ENCODE peak calls at places on chromosomes 11 and 22, in seven cellular contexts. One of them, this sample, is unnamed.

GRCh38 chr11:36187618-36188017 is 101.6 kb downstream of the COMMD9 start:
- DNase-seq in colonic mucosa: no peak
- DNase-seq in left ventricle myocardium inferior: no peak
- DNase-seq in AG04450: no peak
- DNase-seq in HepG2: no peak
- DNase-seq in foreskin fibroblast: no peak
- DNase-seq in kidney epithelial cell: no peak
- DNase-seq in this sample: no peak

GRCh38 chr22:29720824-29721323 is 1.1 kb downstream of the CABP7 start:
- DNase-seq in colonic mucosa: no peak
- DNase-seq in left ventricle myocardium inferior: no peak
- DNase-seq in AG04450: no peak
- DNase-seq in HepG2: no peak
- DNase-seq in foreskin fibroblast: no peak
- DNase-seq in kidney epithelial cell: no peak
- DNase-seq in this sample: no peak

GRCh38 chr11:1290052-1291040 is 19.1 kb downstream of the TOLLIP start:
- DNase-seq in colonic mucosa: no peak
- DNase-seq in left ventricle myocardium inferior: no peak
- DNase-seq in AG04450: no peak
- DNase-seq in HepG2: no peak
- DNase-seq in foreskin fibroblast: no peak
- DNase-seq in kidney epithelial cell: no peak
- DNase-seq in this sample: no peak

GRCh38 chr11:58494096-58494495 is 13.8 kb downstream of the OR5B21 start:
- DNase-seq in colonic mucosa: no peak
- DNase-seq in left ventricle myocardium inferior: no peak
- DNase-seq in AG04450: no peak
- DNase-seq in HepG2: no peak
- DNase-seq in foreskin fibroblast: no peak
- DNase-seq in kidney epithelial cell: no peak
- DNase-seq in this sample: no peak

GRCh38 chr11:133815636-133816035 is 29.7 kb downstream of the SPATA19 start:
- DNase-seq in colonic mucosa: no peak
- DNase-seq in left ventricle myocardium inferior: no peak
- DNase-seq in AG04450: no peak
- DNase-seq in HepG2: no peak
- DNase-seq in foreskin fibroblast: no peak
- DNase-seq in kidney epithelial cell: no peak
- DNase-seq in this sample: no peak

GRCh38 chr11:77096591-77097019 is 6.0 kb upstream of the OMP start:
- DNase-seq in colonic mucosa: no peak
- DNase-seq in left ventricle myocardium inferior: peak
- DNase-seq in AG04450: no peak
- DNase-seq in HepG2: no peak
- DNase-seq in foreskin fibroblast: no peak
- DNase-seq in kidney epithelial cell: no peak
- DNase-seq in this sample: no peak

GRCh38 chr11:74050465-74050864 is 41.6 kb upstream of the UCP3 start:
- DNase-seq in colonic mucosa: no peak
- DNase-seq in left ventricle myocardium inferior: no peak
- DNase-seq in AG04450: no peak
- DNase-seq in HepG2: no peak
- DNase-seq in foreskin fibroblast: no peak
- DNase-seq in kidney epithelial cell: no peak
- DNase-seq in this sample: no peak

GRCh38 chr22:23057331-23057730 is 13.0 kb upstream of the GNAZ start:
- DNase-seq in colonic mucosa: no peak
- DNase-seq in left ventricle myocardium inferior: no peak
- DNase-seq in AG04450: no peak
- DNase-seq in HepG2: no peak
- DNase-seq in foreskin fibroblast: no peak
- DNase-seq in kidney epithelial cell: no peak
- DNase-seq in this sample: no peak

GRCh38 chr11:83087035-83087434 is 15.3 kb upstream of the RAB30 start:
- DNase-seq in colonic mucosa: no peak
- DNase-seq in left ventricle myocardium inferior: no peak
- DNase-seq in AG04450: no peak
- DNase-seq in HepG2: peak
- DNase-seq in foreskin fibroblast: no peak
- DNase-seq in kidney epithelial cell: no peak
- DNase-seq in this sample: peak

GRCh38 chr11:86978756-86979608 is 23.8 kb upstream of the FZD4 start:
- DNase-seq in colonic mucosa: no peak
- DNase-seq in left ventricle myocardium inferior: no peak
- DNase-seq in AG04450: no peak
- DNase-seq in HepG2: no peak
- DNase-seq in foreskin fibroblast: no peak
- DNase-seq in kidney epithelial cell: no peak
- DNase-seq in this sample: peak

GRCh38 chr11:86398106-86398505 is 23.4 kb downstream of the CCDC81 start:
- DNase-seq in colonic mucosa: no peak
- DNase-seq in left ventricle myocardium inferior: no peak
- DNase-seq in AG04450: no peak
- DNase-seq in HepG2: no peak
- DNase-seq in foreskin fibroblast: no peak
- DNase-seq in kidney epithelial cell: no peak
- DNase-seq in this sample: no peak

GRCh38 chr22:24772493-24773220 is 1.9 kb downstream of the PIWIL3 start:
- DNase-seq in colonic mucosa: no peak
- DNase-seq in left ventricle myocardium inferior: no peak
- DNase-seq in AG04450: no peak
- DNase-seq in HepG2: peak
- DNase-seq in foreskin fibroblast: peak
- DNase-seq in kidney epithelial cell: no peak
- DNase-seq in this sample: peak

GRCh38 chr22:24763872-24764485 is 10.5 kb downstream of the PIWIL3 start:
- DNase-seq in colonic mucosa: no peak
- DNase-seq in left ventricle myocardium inferior: no peak
- DNase-seq in AG04450: no peak
- DNase-seq in HepG2: no peak
- DNase-seq in foreskin fibroblast: no peak
- DNase-seq in kidney epithelial cell: no peak
- DNase-seq in this sample: no peak

DNA sequence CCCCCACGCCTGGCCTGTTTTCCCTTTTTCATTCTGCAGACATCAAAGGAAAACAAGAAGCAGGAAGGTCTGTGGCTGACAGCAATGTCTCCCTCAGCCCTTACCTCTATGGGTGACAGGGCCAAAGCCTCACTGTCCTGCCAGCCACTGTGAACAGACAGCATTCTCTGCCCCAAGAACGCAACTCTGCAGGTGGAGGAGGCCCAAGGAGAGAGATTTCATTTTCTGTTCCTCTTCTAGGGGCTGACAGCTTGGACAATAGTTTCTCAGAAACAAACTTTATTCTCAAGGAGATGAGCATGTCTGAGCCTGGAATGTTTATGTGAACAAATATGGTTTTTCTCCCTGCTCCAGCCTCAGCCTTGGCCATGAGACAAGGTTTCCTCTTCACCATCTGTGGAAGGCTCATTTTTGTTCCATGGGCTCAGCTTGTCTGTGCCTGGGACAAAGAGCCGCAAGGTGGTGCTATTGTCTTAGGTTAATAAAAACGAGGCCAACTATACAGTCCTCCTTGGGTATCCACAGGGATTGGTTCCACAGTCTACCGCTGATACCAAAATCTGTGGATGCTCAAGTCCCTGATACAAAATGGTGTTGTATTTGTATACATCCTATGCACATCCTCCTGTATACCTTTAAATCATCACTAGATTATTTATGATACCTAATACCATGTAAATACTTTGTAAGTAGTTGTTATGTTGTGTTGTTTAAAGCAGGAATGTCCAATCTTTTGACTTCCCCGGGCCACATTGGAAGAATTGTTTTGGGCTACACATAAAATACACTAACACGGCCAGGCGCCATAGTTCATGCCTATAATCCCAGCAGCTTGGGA is 5.8 kb downstream of the PIWIL3 start:
- DNase-seq in colonic mucosa: peak
- DNase-seq in left ventricle myocardium inferior: peak
- DNase-seq in AG04450: peak
- DNase-seq in HepG2: peak
- DNase-seq in foreskin fibroblast: peak
- DNase-seq in kidney epithelial cell: no peak
- DNase-seq in this sample: peak
- TF ChIP-seq CTCF in colonic mucosa: peak
- TF ChIP-seq CTCF in left ventricle myocardium inferior: peak
- TF ChIP-seq CTCF in AG04450: peak
- TF ChIP-seq CTCF in HepG2: peak
- TF ChIP-seq CTCF in foreskin fibroblast: peak
- TF ChIP-seq CTCF in kidney epithelial cell: peak
- TF ChIP-seq CTCF in this sample: peak

GRCh38 chr11:101127348-101127698 is 2.3 kb downstream of the PGR start:
- DNase-seq in colonic mucosa: no peak
- DNase-seq in left ventricle myocardium inferior: peak
- DNase-seq in AG04450: no peak
- DNase-seq in HepG2: no peak
- DNase-seq in foreskin fibroblast: no peak
- DNase-seq in kidney epithelial cell: no peak
- DNase-seq in this sample: no peak

GRCh38 chr11:101127699-101128570 is 1.7 kb downstream of the PGR start:
- DNase-seq in colonic mucosa: peak
- DNase-seq in left ventricle myocardium inferior: peak
- DNase-seq in AG04450: no peak
- DNase-seq in HepG2: no peak
- DNase-seq in foreskin fibroblast: no peak
- DNase-seq in kidney epithelial cell: no peak
- DNase-seq in this sample: no peak

GRCh38 chr11:101129203-101129943 is at the start of gene PGR:
- DNase-seq in colonic mucosa: peak
- DNase-seq in left ventricle myocardium inferior: peak
- DNase-seq in AG04450: no peak
- DNase-seq in HepG2: no peak
- DNase-seq in foreskin fibroblast: no peak
- DNase-seq in kidney epithelial cell: no peak
- DNase-seq in this sample: no peak

GRCh38 chr11:101128571-101129202 is 926 bp downstream of the PGR start:
- DNase-seq in colonic mucosa: no peak
- DNase-seq in left ventricle myocardium inferior: no peak
- DNase-seq in AG04450: no peak
- DNase-seq in HepG2: no peak
- DNase-seq in foreskin fibroblast: no peak
- DNase-seq in kidney epithelial cell: no peak
- DNase-seq in this sample: no peak

DNA sequence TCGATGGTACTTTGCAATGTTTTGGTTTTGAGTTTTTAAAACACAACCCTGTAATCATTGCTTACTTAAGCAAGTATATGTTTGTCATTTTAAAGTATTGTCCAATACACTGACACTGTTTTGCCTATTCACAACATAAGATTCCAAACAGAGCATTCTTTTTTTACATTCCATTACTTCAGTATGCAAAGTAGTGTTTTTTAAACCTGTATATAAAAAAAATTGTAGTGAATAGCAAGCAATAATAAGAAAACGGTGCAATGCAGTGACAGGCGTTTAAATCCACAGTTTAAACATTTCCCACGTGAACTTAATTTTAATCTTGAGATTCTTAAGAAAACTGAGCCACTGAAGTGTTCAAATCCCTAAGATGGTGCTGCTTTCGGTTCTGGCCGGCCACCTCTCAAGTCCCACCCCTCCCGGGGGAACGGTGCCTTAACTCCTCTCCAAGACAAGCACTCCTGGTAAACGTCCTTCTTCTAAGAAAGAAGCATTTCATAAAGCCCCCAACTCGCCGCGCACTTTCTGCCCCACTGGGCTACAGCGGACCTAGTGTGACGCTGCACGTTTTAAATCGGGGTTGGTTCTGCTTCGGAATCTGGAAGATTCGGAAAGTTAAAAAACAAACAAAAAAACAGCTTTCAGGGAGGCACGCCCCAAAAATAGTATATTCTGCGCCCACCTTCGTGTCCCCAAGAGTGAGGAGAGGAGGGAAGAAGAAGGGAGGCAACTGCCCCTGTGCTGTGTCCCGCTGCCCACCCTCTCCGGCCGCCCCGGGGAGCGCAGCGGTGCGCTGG is 2.9 kb downstream of the PGR start:
- DNase-seq in colonic mucosa: no peak
- DNase-seq in left ventricle myocardium inferior: peak
- DNase-seq in AG04450: no peak
- DNase-seq in HepG2: no peak
- DNase-seq in foreskin fibroblast: no peak
- DNase-seq in kidney epithelial cell: peak
- DNase-seq in this sample: peak
- H3K4me3 ChIP-seq in colonic mucosa: peak
- H3K4me3 ChIP-seq in left ventricle myocardium inferior: peak
- H3K4me3 ChIP-seq in AG04450: peak
- H3K4me3 ChIP-seq in HepG2: no peak
- H3K4me3 ChIP-seq in foreskin fibroblast: peak
- H3K4me3 ChIP-seq in kidney epithelial cell: peak
- H3K4me3 ChIP-seq in this sample: peak

DNA sequence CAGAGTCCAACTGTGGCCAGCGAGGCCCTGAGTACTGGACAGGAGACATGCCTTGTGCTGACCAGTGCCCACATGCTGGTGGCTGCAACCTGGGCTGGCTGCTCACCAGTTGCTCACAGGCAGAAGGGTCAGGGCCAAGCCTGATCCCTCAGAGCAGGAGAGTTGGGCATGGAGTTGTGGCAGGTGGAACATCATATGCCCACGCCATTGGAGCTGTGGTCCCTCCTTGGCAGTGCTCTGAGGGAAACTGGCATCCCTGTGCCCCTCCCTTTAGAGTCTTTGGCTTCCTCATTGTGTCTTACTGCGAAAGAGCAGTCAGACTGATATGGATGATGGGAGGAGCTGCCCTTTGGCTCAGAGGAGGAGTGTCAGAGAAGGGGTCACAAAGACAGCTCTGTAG is 3.2 kb upstream of the MYEOV start:
- DNase-seq in colonic mucosa: peak
- DNase-seq in left ventricle myocardium inferior: no peak
- DNase-seq in AG04450: no peak
- DNase-seq in HepG2: no peak
- DNase-seq in foreskin fibroblast: no peak
- DNase-seq in kidney epithelial cell: no peak
- DNase-seq in this sample: no peak
- TF ChIP-seq CTCF in colonic mucosa: no peak
- TF ChIP-seq CTCF in left ventricle myocardium inferior: no peak
- TF ChIP-seq CTCF in AG04450: no peak
- TF ChIP-seq CTCF in HepG2: no peak
- TF ChIP-seq CTCF in foreskin fibroblast: no peak
- TF ChIP-seq CTCF in kidney epithelial cell: no peak
- TF ChIP-seq CTCF in this sample: no peak

GRCh38 chr11:44427432-44427831 is 117.5 kb upstream of the ALX4 start:
- DNase-seq in colonic mucosa: peak
- DNase-seq in left ventricle myocardium inferior: no peak
- DNase-seq in AG04450: no peak
- DNase-seq in HepG2: no peak
- DNase-seq in foreskin fibroblast: no peak
- DNase-seq in kidney epithelial cell: no peak
- DNase-seq in this sample: no peak

GRCh38 chr11:44430140-44430539 is 120.2 kb upstream of the ALX4 start:
- DNase-seq in colonic mucosa: no peak
- DNase-seq in left ventricle myocardium inferior: no peak
- DNase-seq in AG04450: no peak
- DNase-seq in HepG2: no peak
- DNase-seq in foreskin fibroblast: no peak
- DNase-seq in kidney epithelial cell: no peak
- DNase-seq in this sample: no peak

GRCh38 chr11:44426119-44426518 is 116.2 kb upstream of the ALX4 start:
- DNase-seq in colonic mucosa: no peak
- DNase-seq in left ventricle myocardium inferior: no peak
- DNase-seq in AG04450: no peak
- DNase-seq in HepG2: no peak
- DNase-seq in foreskin fibroblast: no peak
- DNase-seq in kidney epithelial cell: no peak
- DNase-seq in this sample: no peak

GRCh38 chr11:44424841-44425240 is 114.9 kb upstream of the ALX4 start:
- DNase-seq in colonic mucosa: no peak
- DNase-seq in left ventricle myocardium inferior: no peak
- DNase-seq in AG04450: no peak
- DNase-seq in HepG2: no peak
- DNase-seq in foreskin fibroblast: no peak
- DNase-seq in kidney epithelial cell: no peak
- DNase-seq in this sample: no peak

GRCh38 chr11:44426958-44427357 is 117.0 kb upstream of the ALX4 start:
- DNase-seq in colonic mucosa: no peak
- DNase-seq in left ventricle myocardium inferior: no peak
- DNase-seq in AG04450: no peak
- DNase-seq in HepG2: no peak
- DNase-seq in foreskin fibroblast: no peak
- DNase-seq in kidney epithelial cell: no peak
- DNase-seq in this sample: no peak
- H3K4me3 ChIP-seq in colonic mucosa: no peak
- H3K4me3 ChIP-seq in left ventricle myocardium inferior: no peak
- H3K4me3 ChIP-seq in AG04450: no peak
- H3K4me3 ChIP-seq in HepG2: no peak
- H3K4me3 ChIP-seq in foreskin fibroblast: no peak
- H3K4me3 ChIP-seq in kidney epithelial cell: no peak
- H3K4me3 ChIP-seq in this sample: no peak

This sample was measured in astrocyte of the spinal cord.